ENCODE peak calls at places on chromosomes 6 and 20, in eight cellular contexts. One of them, this sample, is unnamed.

GRCh38 chr6:159252955-159253508 is 83.8 kb downstream of the FNDC1 start:
- DNase-seq in AG08395: peak
- DNase-seq in activated CD8-positive, alpha-beta memory T cell treated with anti-CD3 and anti-CD28 coated beads, Interleukin-2, amount 50 U/mL, for 4 hours: no peak
- DNase-seq in islet precursor cell: peak
- DNase-seq in DMS153: peak
- DNase-seq in effector memory CD4-positive, alpha-beta T cell: no peak
- DNase-seq in activated T-helper 2 cell treated with anti-CD3 and anti-CD28 coated beads, Interferon-gamma antibody, Interleukin-2, Interleukin-4, amounts not matched to agents 10 μg/mL and 5 μg/mL and 100 μg/mL, durations not matched to agents 14 hours and 24 hours and 36 hours: no peak
- DNase-seq in glutamatergic neuron: no peak
- DNase-seq in this sample: peak

GRCh38 chr6:100144991-100145390 is 151.0 kb upstream of the MCHR2 start:
- DNase-seq in activated T-helper 2 cell treated with anti-CD3 and anti-CD28 coated beads, Interferon-gamma antibody, Interleukin-2, Interleukin-4, amounts not matched to agents 10 μg/mL and 5 μg/mL and 100 μg/mL, durations not matched to agents 14 hours and 24 hours and 36 hours: no peak
- DNase-seq in activated CD8-positive, alpha-beta memory T cell treated with anti-CD3 and anti-CD28 coated beads, Interleukin-2, amount 50 U/mL, for 4 hours: no peak
- DNase-seq in islet precursor cell: no peak
- DNase-seq in glutamatergic neuron: no peak
- DNase-seq in DMS153: no peak
- DNase-seq in AG08395: no peak
- DNase-seq in effector memory CD4-positive, alpha-beta T cell: no peak
- DNase-seq in this sample: no peak

GRCh38 chr6:159309723-159310122 is 140.5 kb downstream of the FNDC1 start:
- DNase-seq in DMS153: no peak
- DNase-seq in AG08395: no peak
- DNase-seq in activated T-helper 2 cell treated with anti-CD3 and anti-CD28 coated beads, Interferon-gamma antibody, Interleukin-2, Interleukin-4, amounts not matched to agents 10 μg/mL and 5 μg/mL and 100 μg/mL, durations not matched to agents 14 hours and 24 hours and 36 hours: no peak
- DNase-seq in islet precursor cell: no peak
- DNase-seq in glutamatergic neuron: no peak
- DNase-seq in activated CD8-positive, alpha-beta memory T cell treated with anti-CD3 and anti-CD28 coated beads, Interleukin-2, amount 50 U/mL, for 4 hours: no peak
- DNase-seq in effector memory CD4-positive, alpha-beta T cell: no peak
- DNase-seq in this sample: no peak

GRCh38 chr6:29651413-29652197 is 5.3 kb upstream of the MOG start:
- DNase-seq in glutamatergic neuron: no peak
- DNase-seq in DMS153: no peak
- DNase-seq in AG08395: peak
- DNase-seq in activated T-helper 2 cell treated with anti-CD3 and anti-CD28 coated beads, Interferon-gamma antibody, Interleukin-2, Interleukin-4, amounts not matched to agents 10 μg/mL and 5 μg/mL and 100 μg/mL, durations not matched to agents 14 hours and 24 hours and 36 hours: no peak
- DNase-seq in islet precursor cell: no peak
- DNase-seq in effector memory CD4-positive, alpha-beta T cell: no peak
- DNase-seq in activated CD8-positive, alpha-beta memory T cell treated with anti-CD3 and anti-CD28 coated beads, Interleukin-2, amount 50 U/mL, for 4 hours: no peak
- DNase-seq in this sample: no peak

GRCh38 chr20:44642203-44643153 is 9.0 kb downstream of the ADA start:
- DNase-seq in activated CD8-positive, alpha-beta memory T cell treated with anti-CD3 and anti-CD28 coated beads, Interleukin-2, amount 50 U/mL, for 4 hours: no peak
- DNase-seq in DMS153: peak
- DNase-seq in effector memory CD4-positive, alpha-beta T cell: no peak
- DNase-seq in islet precursor cell: peak
- DNase-seq in glutamatergic neuron: no peak
- DNase-seq in activated T-helper 2 cell treated with anti-CD3 and anti-CD28 coated beads, Interferon-gamma antibody, Interleukin-2, Interleukin-4, amounts not matched to agents 10 μg/mL and 5 μg/mL and 100 μg/mL, durations not matched to agents 14 hours and 24 hours and 36 hours: no peak
- DNase-seq in AG08395: peak
- DNase-seq in this sample: no peak

GRCh38 chr20:621115-621756 is 11.1 kb upstream of the TCF15 start:
- DNase-seq in activated T-helper 2 cell treated with anti-CD3 and anti-CD28 coated beads, Interferon-gamma antibody, Interleukin-2, Interleukin-4, amounts not matched to agents 10 μg/mL and 5 μg/mL and 100 μg/mL, durations not matched to agents 14 hours and 24 hours and 36 hours: no peak
- DNase-seq in islet precursor cell: peak
- DNase-seq in glutamatergic neuron: no peak
- DNase-seq in DMS153: no peak
- DNase-seq in AG08395: peak
- DNase-seq in activated CD8-positive, alpha-beta memory T cell treated with anti-CD3 and anti-CD28 coated beads, Interleukin-2, amount 50 U/mL, for 4 hours: no peak
- DNase-seq in effector memory CD4-positive, alpha-beta T cell: no peak
- DNase-seq in this sample: no peak

GRCh38 chr6:5776104-5776503 is 230.6 kb downstream of the NRN1 start:
- DNase-seq in activated T-helper 2 cell treated with anti-CD3 and anti-CD28 coated beads, Interferon-gamma antibody, Interleukin-2, Interleukin-4, amounts not matched to agents 10 μg/mL and 5 μg/mL and 100 μg/mL, durations not matched to agents 14 hours and 24 hours and 36 hours: no peak
- DNase-seq in effector memory CD4-positive, alpha-beta T cell: no peak
- DNase-seq in glutamatergic neuron: no peak
- DNase-seq in islet precursor cell: peak
- DNase-seq in activated CD8-positive, alpha-beta memory T cell treated with anti-CD3 and anti-CD28 coated beads, Interleukin-2, amount 50 U/mL, for 4 hours: no peak
- DNase-seq in DMS153: no peak
- DNase-seq in AG08395: no peak
- DNase-seq in this sample: no peak

GRCh38 chr20:3908667-3909066 is 19.5 kb downstream of the PANK2 start:
- DNase-seq in activated T-helper 2 cell treated with anti-CD3 and anti-CD28 coated beads, Interferon-gamma antibody, Interleukin-2, Interleukin-4, amounts not matched to agents 10 μg/mL and 5 μg/mL and 100 μg/mL, durations not matched to agents 14 hours and 24 hours and 36 hours: no peak
- DNase-seq in effector memory CD4-positive, alpha-beta T cell: no peak
- DNase-seq in AG08395: no peak
- DNase-seq in islet precursor cell: no peak
- DNase-seq in activated CD8-positive, alpha-beta memory T cell treated with anti-CD3 and anti-CD28 coated beads, Interleukin-2, amount 50 U/mL, for 4 hours: no peak
- DNase-seq in DMS153: no peak
- DNase-seq in glutamatergic neuron: peak
- DNase-seq in this sample: no peak

GRCh38 chr20:53828673-53829085 is 235.0 kb upstream of the ZNF217 start:
- DNase-seq in AG08395: peak
- DNase-seq in effector memory CD4-positive, alpha-beta T cell: no peak
- DNase-seq in activated T-helper 2 cell treated with anti-CD3 and anti-CD28 coated beads, Interferon-gamma antibody, Interleukin-2, Interleukin-4, amounts not matched to agents 10 μg/mL and 5 μg/mL and 100 μg/mL, durations not matched to agents 14 hours and 24 hours and 36 hours: no peak
- DNase-seq in activated CD8-positive, alpha-beta memory T cell treated with anti-CD3 and anti-CD28 coated beads, Interleukin-2, amount 50 U/mL, for 4 hours: no peak
- DNase-seq in DMS153: peak
- DNase-seq in glutamatergic neuron: no peak
- DNase-seq in islet precursor cell: peak
- DNase-seq in this sample: peak

GRCh38 chr6:109690373-109690739 is 646 bp downstream of the AK9 start:
- DNase-seq in DMS153: peak
- DNase-seq in glutamatergic neuron: peak
- DNase-seq in AG08395: peak
- DNase-seq in activated CD8-positive, alpha-beta memory T cell treated with anti-CD3 and anti-CD28 coated beads, Interleukin-2, amount 50 U/mL, for 4 hours: peak
- DNase-seq in activated T-helper 2 cell treated with anti-CD3 and anti-CD28 coated beads, Interferon-gamma antibody, Interleukin-2, Interleukin-4, amounts not matched to agents 10 μg/mL and 5 μg/mL and 100 μg/mL, durations not matched to agents 14 hours and 24 hours and 36 hours: peak
- DNase-seq in effector memory CD4-positive, alpha-beta T cell: peak
- DNase-seq in islet precursor cell: peak
- DNase-seq in this sample: no peak

GRCh38 chr20:20786428-20786827 is 74.0 kb upstream of the RALGAPA2 start:
- DNase-seq in islet precursor cell: no peak
- DNase-seq in glutamatergic neuron: no peak
- DNase-seq in activated T-helper 2 cell treated with anti-CD3 and anti-CD28 coated beads, Interferon-gamma antibody, Interleukin-2, Interleukin-4, amounts not matched to agents 10 μg/mL and 5 μg/mL and 100 μg/mL, durations not matched to agents 14 hours and 24 hours and 36 hours: no peak
- DNase-seq in AG08395: no peak
- DNase-seq in DMS153: no peak
- DNase-seq in activated CD8-positive, alpha-beta memory T cell treated with anti-CD3 and anti-CD28 coated beads, Interleukin-2, amount 50 U/mL, for 4 hours: no peak
- DNase-seq in effector memory CD4-positive, alpha-beta T cell: no peak
- DNase-seq in this sample: no peak

GRCh38 chr20:23629017-23629541 is 8.7 kb downstream of the CST3 start:
- DNase-seq in effector memory CD4-positive, alpha-beta T cell: no peak
- DNase-seq in glutamatergic neuron: no peak
- DNase-seq in DMS153: no peak
- DNase-seq in activated CD8-positive, alpha-beta memory T cell treated with anti-CD3 and anti-CD28 coated beads, Interleukin-2, amount 50 U/mL, for 4 hours: no peak
- DNase-seq in islet precursor cell: peak
- DNase-seq in activated T-helper 2 cell treated with anti-CD3 and anti-CD28 coated beads, Interferon-gamma antibody, Interleukin-2, Interleukin-4, amounts not matched to agents 10 μg/mL and 5 μg/mL and 100 μg/mL, durations not matched to agents 14 hours and 24 hours and 36 hours: no peak
- DNase-seq in AG08395: peak
- DNase-seq in this sample: peak

GRCh38 chr6:10771371-10771894 is 23.8 kb downstream of the TMEM14B start:
- DNase-seq in activated CD8-positive, alpha-beta memory T cell treated with anti-CD3 and anti-CD28 coated beads, Interleukin-2, amount 50 U/mL, for 4 hours: no peak
- DNase-seq in DMS153: peak
- DNase-seq in effector memory CD4-positive, alpha-beta T cell: no peak
- DNase-seq in islet precursor cell: no peak
- DNase-seq in activated T-helper 2 cell treated with anti-CD3 and anti-CD28 coated beads, Interferon-gamma antibody, Interleukin-2, Interleukin-4, amounts not matched to agents 10 μg/mL and 5 μg/mL and 100 μg/mL, durations not matched to agents 14 hours and 24 hours and 36 hours: no peak
- DNase-seq in glutamatergic neuron: no peak
- DNase-seq in AG08395: no peak
- DNase-seq in this sample: no peak

GRCh38 chr6:75204959-75205775 is 686 bp downstream of the COL12A1 start:
- DNase-seq in activated T-helper 2 cell treated with anti-CD3 and anti-CD28 coated beads, Interferon-gamma antibody, Interleukin-2, Interleukin-4, amounts not matched to agents 10 μg/mL and 5 μg/mL and 100 μg/mL, durations not matched to agents 14 hours and 24 hours and 36 hours: no peak
- DNase-seq in activated CD8-positive, alpha-beta memory T cell treated with anti-CD3 and anti-CD28 coated beads, Interleukin-2, amount 50 U/mL, for 4 hours: no peak
- DNase-seq in AG08395: peak
- DNase-seq in islet precursor cell: peak
- DNase-seq in glutamatergic neuron: peak
- DNase-seq in DMS153: no peak
- DNase-seq in effector memory CD4-positive, alpha-beta T cell: no peak
- DNase-seq in this sample: no peak

GRCh38 chr20:38343798-38344701 is 2.2 kb upstream of the LBP start:
- DNase-seq in activated T-helper 2 cell treated with anti-CD3 and anti-CD28 coated beads, Interferon-gamma antibody, Interleukin-2, Interleukin-4, amounts not matched to agents 10 μg/mL and 5 μg/mL and 100 μg/mL, durations not matched to agents 14 hours and 24 hours and 36 hours: no peak
- DNase-seq in activated CD8-positive, alpha-beta memory T cell treated with anti-CD3 and anti-CD28 coated beads, Interleukin-2, amount 50 U/mL, for 4 hours: no peak
- DNase-seq in effector memory CD4-positive, alpha-beta T cell: no peak
- DNase-seq in AG08395: no peak
- DNase-seq in DMS153: no peak
- DNase-seq in islet precursor cell: no peak
- DNase-seq in glutamatergic neuron: no peak
- DNase-seq in this sample: no peak

GRCh38 chr6:54715990-54716389 is 130.6 kb upstream of the FAM83B start:
- DNase-seq in DMS153: no peak
- DNase-seq in glutamatergic neuron: no peak
- DNase-seq in activated CD8-positive, alpha-beta memory T cell treated with anti-CD3 and anti-CD28 coated beads, Interleukin-2, amount 50 U/mL, for 4 hours: no peak
- DNase-seq in AG08395: no peak
- DNase-seq in activated T-helper 2 cell treated with anti-CD3 and anti-CD28 coated beads, Interferon-gamma antibody, Interleukin-2, Interleukin-4, amounts not matched to agents 10 μg/mL and 5 μg/mL and 100 μg/mL, durations not matched to agents 14 hours and 24 hours and 36 hours: no peak
- DNase-seq in islet precursor cell: no peak
- DNase-seq in effector memory CD4-positive, alpha-beta T cell: no peak
- DNase-seq in this sample: no peak

GRCh38 chr20:64144144-64144912 is 19.9 kb upstream of the MYT1 start:
- DNase-seq in activated T-helper 2 cell treated with anti-CD3 and anti-CD28 coated beads, Interferon-gamma antibody, Interleukin-2, Interleukin-4, amounts not matched to agents 10 μg/mL and 5 μg/mL and 100 μg/mL, durations not matched to agents 14 hours and 24 hours and 36 hours: no peak
- DNase-seq in activated CD8-positive, alpha-beta memory T cell treated with anti-CD3 and anti-CD28 coated beads, Interleukin-2, amount 50 U/mL, for 4 hours: no peak
- DNase-seq in AG08395: no peak
- DNase-seq in islet precursor cell: no peak
- DNase-seq in glutamatergic neuron: no peak
- DNase-seq in DMS153: no peak
- DNase-seq in effector memory CD4-positive, alpha-beta T cell: no peak
- DNase-seq in this sample: no peak

GRCh38 chr6:33696538-33697518 is 14.7 kb downstream of the UQCC2 start:
- DNase-seq in glutamatergic neuron: no peak
- DNase-seq in islet precursor cell: no peak
- DNase-seq in activated T-helper 2 cell treated with anti-CD3 and anti-CD28 coated beads, Interferon-gamma antibody, Interleukin-2, Interleukin-4, amounts not matched to agents 10 μg/mL and 5 μg/mL and 100 μg/mL, durations not matched to agents 14 hours and 24 hours and 36 hours: no peak
- DNase-seq in AG08395: peak
- DNase-seq in DMS153: peak
- DNase-seq in effector memory CD4-positive, alpha-beta T cell: peak
- DNase-seq in activated CD8-positive, alpha-beta memory T cell treated with anti-CD3 and anti-CD28 coated beads, Interleukin-2, amount 50 U/mL, for 4 hours: no peak
- DNase-seq in this sample: no peak

GRCh38 chr6:49634811-49635159 is 1.9 kb downstream of the RHAG start:
- DNase-seq in AG08395: no peak
- DNase-seq in effector memory CD4-positive, alpha-beta T cell: no peak
- DNase-seq in activated T-helper 2 cell treated with anti-CD3 and anti-CD28 coated beads, Interferon-gamma antibody, Interleukin-2, Interleukin-4, amounts not matched to agents 10 μg/mL and 5 μg/mL and 100 μg/mL, durations not matched to agents 14 hours and 24 hours and 36 hours: no peak
- DNase-seq in DMS153: no peak
- DNase-seq in glutamatergic neuron: no peak
- DNase-seq in activated CD8-positive, alpha-beta memory T cell treated with anti-CD3 and anti-CD28 coated beads, Interleukin-2, amount 50 U/mL, for 4 hours: no peak
- DNase-seq in islet precursor cell: no peak
- DNase-seq in this sample: no peak

GRCh38 chr6:168884646-168885086 is 369.0 kb downstream of the THBS2 start:
- DNase-seq in effector memory CD4-positive, alpha-beta T cell: peak
- DNase-seq in glutamatergic neuron: peak
- DNase-seq in activated T-helper 2 cell treated with anti-CD3 and anti-CD28 coated beads, Interferon-gamma antibody, Interleukin-2, Interleukin-4, amounts not matched to agents 10 μg/mL and 5 μg/mL and 100 μg/mL, durations not matched to agents 14 hours and 24 hours and 36 hours: peak
- DNase-seq in AG08395: peak
- DNase-seq in activated CD8-positive, alpha-beta memory T cell treated with anti-CD3 and anti-CD28 coated beads, Interleukin-2, amount 50 U/mL, for 4 hours: peak
- DNase-seq in islet precursor cell: peak
- DNase-seq in DMS153: peak
- DNase-seq in this sample: peak

GRCh38 chr6:15108383-15108715 is 137.5 kb upstream of the JARID2 start:
- DNase-seq in effector memory CD4-positive, alpha-beta T cell: no peak
- DNase-seq in DMS153: no peak
- DNase-seq in islet precursor cell: no peak
- DNase-seq in AG08395: no peak
- DNase-seq in glutamatergic neuron: no peak
- DNase-seq in activated T-helper 2 cell treated with anti-CD3 and anti-CD28 coated beads, Interferon-gamma antibody, Interleukin-2, Interleukin-4, amounts not matched to agents 10 μg/mL and 5 μg/mL and 100 μg/mL, durations not matched to agents 14 hours and 24 hours and 36 hours: no peak
- DNase-seq in activated CD8-positive, alpha-beta memory T cell treated with anti-CD3 and anti-CD28 coated beads, Interleukin-2, amount 50 U/mL, for 4 hours: no peak
- DNase-seq in this sample: no peak

GRCh38 chr20:58511861-58512260 is 3.3 kb downstream of the APCDD1L start:
- DNase-seq in activated CD8-positive, alpha-beta memory T cell treated with anti-CD3 and anti-CD28 coated beads, Interleukin-2, amount 50 U/mL, for 4 hours: no peak
- DNase-seq in DMS153: no peak
- DNase-seq in glutamatergic neuron: no peak
- DNase-seq in islet precursor cell: no peak
- DNase-seq in AG08395: peak
- DNase-seq in activated T-helper 2 cell treated with anti-CD3 and anti-CD28 coated beads, Interferon-gamma antibody, Interleukin-2, Interleukin-4, amounts not matched to agents 10 μg/mL and 5 μg/mL and 100 μg/mL, durations not matched to agents 14 hours and 24 hours and 36 hours: no peak
- DNase-seq in effector memory CD4-positive, alpha-beta T cell: no peak
- DNase-seq in this sample: no peak

GRCh38 chr6:40912158-40912946 is 126.7 kb downstream of the UNC5CL start:
- DNase-seq in activated T-helper 2 cell treated with anti-CD3 and anti-CD28 coated beads, Interferon-gamma antibody, Interleukin-2, Interleukin-4, amounts not matched to agents 10 μg/mL and 5 μg/mL and 100 μg/mL, durations not matched to agents 14 hours and 24 hours and 36 hours: peak
- DNase-seq in islet precursor cell: peak
- DNase-seq in DMS153: peak
- DNase-seq in glutamatergic neuron: peak
- DNase-seq in activated CD8-positive, alpha-beta memory T cell treated with anti-CD3 and anti-CD28 coated beads, Interleukin-2, amount 50 U/mL, for 4 hours: no peak
- DNase-seq in AG08395: no peak
- DNase-seq in effector memory CD4-positive, alpha-beta T cell: no peak
- DNase-seq in this sample: no peak

GRCh38 chr6:131290955-131291354 is 155.7 kb downstream of the AKAP7 start:
- DNase-seq in activated CD8-positive, alpha-beta memory T cell treated with anti-CD3 and anti-CD28 coated beads, Interleukin-2, amount 50 U/mL, for 4 hours: no peak
- DNase-seq in activated T-helper 2 cell treated with anti-CD3 and anti-CD28 coated beads, Interferon-gamma antibody, Interleukin-2, Interleukin-4, amounts not matched to agents 10 μg/mL and 5 μg/mL and 100 μg/mL, durations not matched to agents 14 hours and 24 hours and 36 hours: no peak
- DNase-seq in DMS153: no peak
- DNase-seq in glutamatergic neuron: no peak
- DNase-seq in islet precursor cell: no peak
- DNase-seq in AG08395: no peak
- DNase-seq in effector memory CD4-positive, alpha-beta T cell: no peak
- DNase-seq in this sample: no peak

GRCh38 chr6:143346004-143346403 is 104.5 kb downstream of the ADAT2 start:
- DNase-seq in DMS153: no peak
- DNase-seq in activated CD8-positive, alpha-beta memory T cell treated with anti-CD3 and anti-CD28 coated beads, Interleukin-2, amount 50 U/mL, for 4 hours: no peak
- DNase-seq in activated T-helper 2 cell treated with anti-CD3 and anti-CD28 coated beads, Interferon-gamma antibody, Interleukin-2, Interleukin-4, amounts not matched to agents 10 μg/mL and 5 μg/mL and 100 μg/mL, durations not matched to agents 14 hours and 24 hours and 36 hours: no peak
- DNase-seq in AG08395: no peak
- DNase-seq in effector memory CD4-positive, alpha-beta T cell: no peak
- DNase-seq in islet precursor cell: no peak
- DNase-seq in glutamatergic neuron: no peak
- DNase-seq in this sample: no peak

GRCh38 chr6:157278171-157278570 is 45.1 kb downstream of the TMEM242 start:
- DNase-seq in DMS153: no peak
- DNase-seq in islet precursor cell: no peak
- DNase-seq in activated T-helper 2 cell treated with anti-CD3 and anti-CD28 coated beads, Interferon-gamma antibody, Interleukin-2, Interleukin-4, amounts not matched to agents 10 μg/mL and 5 μg/mL and 100 μg/mL, durations not matched to agents 14 hours and 24 hours and 36 hours: no peak
- DNase-seq in activated CD8-positive, alpha-beta memory T cell treated with anti-CD3 and anti-CD28 coated beads, Interleukin-2, amount 50 U/mL, for 4 hours: no peak
- DNase-seq in AG08395: no peak
- DNase-seq in glutamatergic neuron: no peak
- DNase-seq in effector memory CD4-positive, alpha-beta T cell: no peak
- DNase-seq in this sample: no peak

GRCh38 chr20:11895832-11896484 is 21.7 kb upstream of the BTBD3 start:
- DNase-seq in DMS153: no peak
- DNase-seq in glutamatergic neuron: no peak
- DNase-seq in effector memory CD4-positive, alpha-beta T cell: no peak
- DNase-seq in activated CD8-positive, alpha-beta memory T cell treated with anti-CD3 and anti-CD28 coated beads, Interleukin-2, amount 50 U/mL, for 4 hours: no peak
- DNase-seq in islet precursor cell: no peak
- DNase-seq in activated T-helper 2 cell treated with anti-CD3 and anti-CD28 coated beads, Interferon-gamma antibody, Interleukin-2, Interleukin-4, amounts not matched to agents 10 μg/mL and 5 μg/mL and 100 μg/mL, durations not matched to agents 14 hours and 24 hours and 36 hours: no peak
- DNase-seq in AG08395: no peak
- DNase-seq in this sample: no peak

GRCh38 chr6:102670756-102671155 is 1277.2 kb downstream of the GRIK2 start:
- DNase-seq in glutamatergic neuron: no peak
- DNase-seq in DMS153: no peak
- DNase-seq in AG08395: no peak
- DNase-seq in activated T-helper 2 cell treated with anti-CD3 and anti-CD28 coated beads, Interferon-gamma antibody, Interleukin-2, Interleukin-4, amounts not matched to agents 10 μg/mL and 5 μg/mL and 100 μg/mL, durations not matched to agents 14 hours and 24 hours and 36 hours: no peak
- DNase-seq in activated CD8-positive, alpha-beta memory T cell treated with anti-CD3 and anti-CD28 coated beads, Interleukin-2, amount 50 U/mL, for 4 hours: no peak
- DNase-seq in islet precursor cell: no peak
- DNase-seq in effector memory CD4-positive, alpha-beta T cell: no peak
- DNase-seq in this sample: no peak

GRCh38 chr20:25254986-25255680 is 7.2 kb downstream of the PYGB start:
- DNase-seq in effector memory CD4-positive, alpha-beta T cell: no peak
- DNase-seq in islet precursor cell: no peak
- DNase-seq in glutamatergic neuron: no peak
- DNase-seq in activated T-helper 2 cell treated with anti-CD3 and anti-CD28 coated beads, Interferon-gamma antibody, Interleukin-2, Interleukin-4, amounts not matched to agents 10 μg/mL and 5 μg/mL and 100 μg/mL, durations not matched to agents 14 hours and 24 hours and 36 hours: no peak
- DNase-seq in DMS153: no peak
- DNase-seq in AG08395: no peak
- DNase-seq in activated CD8-positive, alpha-beta memory T cell treated with anti-CD3 and anti-CD28 coated beads, Interleukin-2, amount 50 U/mL, for 4 hours: no peak
- DNase-seq in this sample: no peak

GRCh38 chr6:113591896-113592827 is 265.0 kb upstream of the MARCKS start:
- DNase-seq in AG08395: no peak
- DNase-seq in DMS153: peak
- DNase-seq in activated T-helper 2 cell treated with anti-CD3 and anti-CD28 coated beads, Interferon-gamma antibody, Interleukin-2, Interleukin-4, amounts not matched to agents 10 μg/mL and 5 μg/mL and 100 μg/mL, durations not matched to agents 14 hours and 24 hours and 36 hours: no peak
- DNase-seq in effector memory CD4-positive, alpha-beta T cell: no peak
- DNase-seq in activated CD8-positive, alpha-beta memory T cell treated with anti-CD3 and anti-CD28 coated beads, Interleukin-2, amount 50 U/mL, for 4 hours: no peak
- DNase-seq in glutamatergic neuron: no peak
- DNase-seq in islet precursor cell: no peak
- DNase-seq in this sample: no peak

GRCh38 chr6:78492351-78493010 is 374.9 kb upstream of the IRAK1BP1 start:
- DNase-seq in DMS153: no peak
- DNase-seq in activated CD8-positive, alpha-beta memory T cell treated with anti-CD3 and anti-CD28 coated beads, Interleukin-2, amount 50 U/mL, for 4 hours: no peak
- DNase-seq in islet precursor cell: no peak
- DNase-seq in effector memory CD4-positive, alpha-beta T cell: no peak
- DNase-seq in AG08395: peak
- DNase-seq in glutamatergic neuron: no peak
- DNase-seq in activated T-helper 2 cell treated with anti-CD3 and anti-CD28 coated beads, Interferon-gamma antibody, Interleukin-2, Interleukin-4, amounts not matched to agents 10 μg/mL and 5 μg/mL and 100 μg/mL, durations not matched to agents 14 hours and 24 hours and 36 hours: no peak
- DNase-seq in this sample: no peak

GRCh38 chr6:13355043-13355945 is 27.0 kb upstream of the TBC1D7 start:
- DNase-seq in activated CD8-positive, alpha-beta memory T cell treated with anti-CD3 and anti-CD28 coated beads, Interleukin-2, amount 50 U/mL, for 4 hours: no peak
- DNase-seq in islet precursor cell: peak
- DNase-seq in DMS153: no peak
- DNase-seq in glutamatergic neuron: no peak
- DNase-seq in effector memory CD4-positive, alpha-beta T cell: no peak
- DNase-seq in activated T-helper 2 cell treated with anti-CD3 and anti-CD28 coated beads, Interferon-gamma antibody, Interleukin-2, Interleukin-4, amounts not matched to agents 10 μg/mL and 5 μg/mL and 100 μg/mL, durations not matched to agents 14 hours and 24 hours and 36 hours: peak
- DNase-seq in AG08395: peak
- DNase-seq in this sample: peak

This sample was measured in HS-27A.